ENCODE peak calls at places on chromosomes 7 and 10, in seven cellular contexts. S is dorsolateral prefrontal cortex; L is HEK293T; D is activated CD4-positive, alpha-beta T cell treated with anti-CD3 and anti-CD28 coated beads for 48 hours; C is stimulated activated CD8-positive, alpha-beta memory T cell treated with anti-CD3 and anti-CD28 coated beads, Interleukin-12 subunit alpha, Interleukin-12 subunit beta, amount 100 ng/mL, for 1 hour; Z is nucleus accumbens; N is stimulated activated CD4-positive, alpha-beta T cell treated with anti-CD3 and anti-CD28 coated beads, Interleukin-15, amount 100 ng/mL, for 24 hours. K is an unnamed sample.

GRCh38 chr10:126235091-126235978 is 152.9 kb downstream of the ADAM12 start:
- DNase-seq in S (no peak), L (no peak), D (no peak), C (no peak), Z (no peak), N (no peak), K (no peak)

GRCh38 chr10:29731760-29732159 is 97.0 kb upstream of the SVIL start:
- DNase-seq in S (no peak), L (no peak), D (no peak), C (no peak), Z (no peak), N (no peak), K (no peak)

GRCh38 chr10:30705625-30706149 is 76.1 kb upstream of the LYZL2 start:
- DNase-seq in S (no peak), L (no peak), D (no peak), C (no peak), Z (no peak), N (peak), K (no peak)

GRCh38 chr10:127547997-127548396 is 1.1 kb upstream of the NPS start:
- DNase-seq in S (no peak), L (no peak), D (no peak), C (no peak), Z (no peak), N (no peak), K (no peak)

GRCh38 chr10:86294346-86295265 is 72.0 kb downstream of the GRID1 start:
- DNase-seq in S (no peak), L (no peak), D (no peak), C (no peak), Z (no peak), N (no peak), K (no peak)

GRCh38 chr10:132947843-132948242 is 5.5 kb upstream of the CFAP46 start:
- DNase-seq in S (no peak), L (no peak), D (no peak), C (no peak), Z (no peak), N (no peak), K (no peak)

GRCh38 chr7:84912993-84913635 is 273.7 kb downstream of the SEMA3D start:
- DNase-seq in S (no peak), L (no peak), D (no peak), C (no peak), Z (no peak), N (no peak), K (peak)

GRCh38 chr7:151081170-151082101 is 827 bp upstream of the FASTK start:
- DNase-seq in S (no peak), L (no peak), D (no peak), C (no peak), Z (no peak), N (no peak), K (no peak)

GRCh38 chr7:148747274-148747673 is 48.6 kb downstream of the CUL1 start:
- DNase-seq in S (no peak), L (no peak), D (no peak), C (no peak), Z (no peak), N (no peak), K (no peak)

GRCh38 chr10:77093126-77093525 is 544.5 kb downstream of the KCNMA1 start:
- DNase-seq in S (no peak), L (no peak), D (no peak), C (no peak), Z (no peak), N (no peak), K (no peak)

GRCh38 chr10:46237815-46238510 is 48.8 kb upstream of the ANTXRL start:
- DNase-seq in S (no peak), L (no peak), D (no peak), C (no peak), Z (no peak), N (no peak), K (no peak)

GRCh38 chr7:98870071-98870651 is 347 bp upstream of the TMEM130 start:
- DNase-seq in S (peak), L (peak), D (peak), C (peak), Z (peak), N (peak), K (peak)

GRCh38 chr10:24196426-24197039 is 12.4 kb upstream of the KIAA1217 start:
- DNase-seq in S (peak), L (peak), D (peak), C (peak), Z (peak), N (peak), K (peak)

GRCh38 chr7:153550173-153550572 is 502.0 kb upstream of the DPP6 start:
- DNase-seq in S (no peak), L (no peak), D (no peak), C (no peak), Z (no peak), N (no peak), K (no peak)

GRCh38 chr7:101874028-101874427 is 56.6 kb downstream of the CUX1 start:
- DNase-seq in S (no peak), L (no peak), D (no peak), C (no peak), Z (no peak), N (no peak), K (no peak)

GRCh38 chr10:116607336-116607735 is 13.4 kb upstream of the PNLIPRP2 start:
- DNase-seq in S (no peak), L (no peak), D (no peak), C (no peak), Z (no peak), N (no peak), K (no peak)

GRCh38 chr7:28573059-28573553 is 160.8 kb downstream of the CREB5 start:
- DNase-seq in S (no peak), L (no peak), D (no peak), C (no peak), Z (no peak), N (no peak), K (peak)

GRCh38 chr7:134175724-134176350 is 48.7 kb downstream of the LRGUK start:
- DNase-seq in S (no peak), L (no peak), D (no peak), C (no peak), Z (no peak), N (no peak), K (no peak)

GRCh38 chr7:706721-707120 is 19.8 kb upstream of the DNAAF5 start:
- DNase-seq in S (no peak), L (no peak), D (no peak), C (no peak), Z (no peak), N (no peak), K (no peak)

GRCh38 chr10:23343591-23344225 is 889 bp downstream of the C10orf67 start:
- DNase-seq in S (peak), L (peak), D (peak), C (no peak), Z (peak), N (peak), K (peak)

GRCh38 chr10:24242562-24242961 is 33.6 kb downstream of the KIAA1217 start:
- DNase-seq in S (no peak), L (no peak), D (no peak), C (no peak), Z (no peak), N (no peak), K (peak)

GRCh38 chr7:1667566-1668485 is 2.3 kb upstream of the ELFN1 start:
- DNase-seq in S (peak), L (no peak), D (no peak), C (no peak), Z (no peak), N (no peak), K (no peak)

GRCh38 chr7:155169498-155170065 is 99.5 kb downstream of the HTR5A start:
- DNase-seq in S (no peak), L (no peak), D (no peak), C (no peak), Z (no peak), N (no peak), K (no peak)

GRCh38 chr10:119602241-119603095 is 5.7 kb upstream of the TIAL1 start:
- DNase-seq in S (no peak), L (peak), D (peak), C (no peak), Z (no peak), N (peak), K (no peak)

GRCh38 chr10:48248462-48248861 is 26.0 kb downstream of the FRMPD2 start:
- DNase-seq in S (no peak), L (no peak), D (no peak), C (no peak), Z (no peak), N (no peak), K (no peak)

GRCh38 chr7:68963547-68963946 is 634.7 kb upstream of the AUTS2 start:
- DNase-seq in S (no peak), L (no peak), D (no peak), C (no peak), Z (no peak), N (no peak), K (peak)

GRCh38 chr10:132438091-132439024 is 41.4 kb downstream of the PWWP2B start:
- DNase-seq in S (no peak), L (no peak), D (no peak), C (no peak), Z (no peak), N (no peak), K (no peak)

GRCh38 chr7:29370531-29371314 is 176.1 kb downstream of the CHN2 start:
- DNase-seq in S (no peak), L (peak), D (no peak), C (no peak), Z (no peak), N (no peak), K (peak)

GRCh38 chr7:27944626-27945025 is 204.7 kb downstream of the TAX1BP1 start:
- DNase-seq in S (no peak), L (no peak), D (no peak), C (no peak), Z (no peak), N (no peak), K (no peak)

GRCh38 chr7:95723583-95724180 is 48.7 kb upstream of the DYNC1I1 start:
- DNase-seq in S (no peak), L (peak), D (peak), C (no peak), Z (no peak), N (peak), K (peak)

GRCh38 chr7:135512135-135512887 is 2.4 kb upstream of the CNOT4 start:
- DNase-seq in S (no peak), L (peak), D (peak), C (no peak), Z (no peak), N (peak), K (peak)

K was measured in astrocyte.